ENCODE peak calls at places on chromosomes 3 and 15, in ten cellular contexts. T is endothelial cell of umbilical vein, F is right cardiac atrium, E is suprapubic skin, Y is neuronal stem cell, L is tibial nerve, M is uterus, N is left ventricle myocardium inferior, S is endodermal cell, P is right lobe of liver. K is an unnamed sample. For H3K4me1 and H3K27me3, the result is how much of the 10 kb centered on the place peaks cover.

GRCh38 chr15:68374346-68374745 is 57.6 kb downstream of the ITGA11 start:
- DNase-seq in T (no peak), F (no peak), E (peak), Y (no peak), L (no peak), M (peak), N (no peak), S (peak), P (no peak), K (no peak)

GRCh38 chr15:31341036-31341435 is 14.4 kb downstream of the KLF13 start:
- DNase-seq in T (no peak), F (no peak), E (no peak), Y (no peak), L (no peak), M (no peak), N (no peak), S (no peak), P (no peak), K (no peak)

GRCh38 chr3:5442106-5442785 is 254.7 kb downstream of the EDEM1 start:
- DNase-seq in T (no peak), F (no peak), E (no peak), Y (no peak), L (no peak), M (no peak), N (no peak), S (no peak), P (no peak), K (no peak)

GRCh38 chr15:27095809-27096580 is 125.0 kb downstream of the GABRG3 start:
- DNase-seq in T (no peak), F (no peak), E (no peak), Y (no peak), L (no peak), M (no peak), N (no peak), S (no peak), P (no peak), K (no peak)

GRCh38 chr3:121980450-121980796 is 41.6 kb downstream of the ILDR1 start:
- DNase-seq in T (no peak), F (no peak), E (no peak), Y (no peak), L (no peak), M (no peak), N (no peak), S (no peak), P (no peak), K (no peak)

GRCh38 chr3:72907131-72907697 is 19.4 kb downstream of the GXYLT2 start:
- DNase-seq in T (no peak), F (no peak), E (no peak), Y (no peak), L (no peak), M (peak), N (no peak), S (no peak), P (no peak), K (no peak)

GRCh38 chr3:150253622-150254021 is 154.5 kb upstream of the TSC22D2 start:
- DNase-seq in T (peak), F (no peak), E (no peak), Y (no peak), L (no peak), M (no peak), N (no peak), S (no peak), P (no peak), K (no peak)

GRCh38 chr3:143850877-143851276 is 2.6 kb upstream of the SLC9A9 start:
- DNase-seq in T (no peak), F (no peak), E (no peak), Y (no peak), L (no peak), M (no peak), N (no peak), S (no peak), P (no peak), K (no peak)

GRCh38 chr3:69853033-69853432 is 113.8 kb downstream of the MITF start:
- DNase-seq in T (no peak), F (no peak), E (no peak), Y (no peak), L (no peak), M (no peak), N (no peak), S (no peak), P (no peak), K (no peak)

GRCh38 chr15:42131826-42132806 is 24.3 kb downstream of the PLA2G4F start:
- DNase-seq in T (no peak), F (no peak), E (no peak), Y (no peak), L (no peak), M (no peak), N (no peak), S (peak), P (no peak), K (no peak)

GRCh38 chr3:192060160-192060783 is 599.3 kb downstream of the PYDC2 start:
- DNase-seq in T (no peak), F (no peak), E (no peak), Y (peak), L (no peak), M (no peak), N (no peak), S (no peak), P (no peak), K (no peak)

GRCh38 chr15:66701422-66702034 is 508 bp upstream of the SMAD6 start:
- DNase-seq in T (no peak), F (peak), E (no peak), Y (peak), L (no peak), M (no peak), N (peak), S (no peak), P (peak), K (no peak)

GRCh38 chr3:44058022-44058867 is 183.4 kb upstream of the TOPAZ1 start:
- DNase-seq in T (no peak), F (no peak), E (no peak), Y (no peak), L (no peak), M (no peak), N (no peak), S (peak), P (no peak), K (no peak)

GRCh38 chr15:45641374-45641778 is 6.5 kb downstream of the SQOR start:
- DNase-seq in T (peak), F (no peak), E (peak), Y (no peak), L (no peak), M (peak), N (no peak), S (no peak), P (no peak), K (no peak)

GRCh38 chr3:31234143-31234542 is 298.6 kb upstream of the STT3B start:
- DNase-seq in T (no peak), F (no peak), E (no peak), Y (no peak), L (no peak), M (no peak), N (no peak), S (no peak), P (no peak), K (no peak)

GRCh38 chr15:98647026-98647773 is 1.1 kb upstream of the IGF1R start:
- DNase-seq in T (peak), F (peak), E (peak), Y (peak), L (peak), M (peak), N (peak), S (peak), P (peak), K (peak)

GRCh38 chr15:60901647-60902046 is 327.5 kb downstream of the RORA start:
- DNase-seq in T (no peak), F (no peak), E (no peak), Y (no peak), L (no peak), M (no peak), N (no peak), S (no peak), P (no peak), K (no peak)

GRCh38 chr3:87191641-87192040 is 35.5 kb upstream of the CHMP2B start:
- DNase-seq in T (peak), F (no peak), E (no peak), Y (no peak), L (no peak), M (no peak), N (no peak), S (no peak), P (no peak), K (no peak)

GRCh38 chr3:187626581-187626980 is 43.6 kb downstream of the SST start:
- DNase-seq in T (no peak), F (no peak), E (no peak), Y (no peak), L (no peak), M (no peak), N (no peak), S (no peak), P (no peak), K (no peak)

GRCh38 chr3:24042174-24042878 is 97.2 kb downstream of the NR1D2 start:
- DNase-seq in T (no peak), F (no peak), E (no peak), Y (no peak), L (no peak), M (no peak), N (no peak), S (no peak), P (no peak), K (no peak)

GRCh38 chr3:54660599-54661210 is 267.2 kb downstream of the LRTM1 start:
- DNase-seq in T (no peak), F (peak), E (no peak), Y (no peak), L (no peak), M (peak), N (peak), S (no peak), P (no peak), K (no peak)

GRCh38 chr15:72488558-72488957 is 14.4 kb downstream of the ARIH1 start:
- DNase-seq in T (no peak), F (no peak), E (no peak), Y (no peak), L (no peak), M (no peak), N (no peak), S (no peak), P (no peak), K (no peak)

GRCh38 chr3:20837676-20838302 is 651.8 kb upstream of the SGO1 start:
- DNase-seq in T (no peak), F (no peak), E (no peak), Y (no peak), L (no peak), M (no peak), N (no peak), S (peak), P (no peak), K (no peak)
- H3K27ac ChIP-seq in T (no peak), F (no peak), E (no peak), Y (no peak), L (no peak), M (no peak), N (no peak), S (no peak), P (no peak), K (no peak)

GRCh38 chr3:165852710-165853109 is 15.5 kb upstream of the BCHE start:
- DNase-seq in T (no peak), F (no peak), E (no peak), Y (no peak), L (no peak), M (no peak), N (no peak), S (no peak), P (no peak), K (no peak)
- H3K4me1 ChIP-seq in T (under half), F (under half), E (under half), Y (under half), L (under half), M (under half), N (under half), S (under half), P (under half), K (under half)

GRCh38 chr15:93359780-93360161 is 270.8 kb upstream of the RGMA start:
- DNase-seq in T (no peak), F (no peak), E (no peak), Y (no peak), L (no peak), M (no peak), N (no peak), S (no peak), P (no peak), K (no peak)
- H3K27me3 ChIP-seq in T (under half), F (under half), E (under half), Y (under half), L (under half), M (under half), N (under half), S (under half), P (under half), K (under half)

GRCh38 chr3:99939834-99940233 is 122.2 kb downstream of the CMSS1 start:
- DNase-seq in T (no peak), F (no peak), E (no peak), Y (no peak), L (no peak), M (no peak), N (no peak), S (no peak), P (no peak), K (no peak)

GRCh38 chr3:99933971-99934750 is 116.5 kb downstream of the CMSS1 start:
- DNase-seq in T (peak), F (no peak), E (no peak), Y (no peak), L (no peak), M (no peak), N (no peak), S (peak), P (no peak), K (no peak)

GRCh38 chr3:99931059-99931458 is 113.4 kb downstream of the CMSS1 start:
- DNase-seq in T (no peak), F (no peak), E (no peak), Y (no peak), L (no peak), M (no peak), N (no peak), S (no peak), P (no peak), K (no peak)

GRCh38 chr3:99938270-99938955 is 120.8 kb downstream of the CMSS1 start:
- DNase-seq in T (peak), F (no peak), E (no peak), Y (no peak), L (no peak), M (no peak), N (no peak), S (no peak), P (no peak), K (no peak)

DNA sequence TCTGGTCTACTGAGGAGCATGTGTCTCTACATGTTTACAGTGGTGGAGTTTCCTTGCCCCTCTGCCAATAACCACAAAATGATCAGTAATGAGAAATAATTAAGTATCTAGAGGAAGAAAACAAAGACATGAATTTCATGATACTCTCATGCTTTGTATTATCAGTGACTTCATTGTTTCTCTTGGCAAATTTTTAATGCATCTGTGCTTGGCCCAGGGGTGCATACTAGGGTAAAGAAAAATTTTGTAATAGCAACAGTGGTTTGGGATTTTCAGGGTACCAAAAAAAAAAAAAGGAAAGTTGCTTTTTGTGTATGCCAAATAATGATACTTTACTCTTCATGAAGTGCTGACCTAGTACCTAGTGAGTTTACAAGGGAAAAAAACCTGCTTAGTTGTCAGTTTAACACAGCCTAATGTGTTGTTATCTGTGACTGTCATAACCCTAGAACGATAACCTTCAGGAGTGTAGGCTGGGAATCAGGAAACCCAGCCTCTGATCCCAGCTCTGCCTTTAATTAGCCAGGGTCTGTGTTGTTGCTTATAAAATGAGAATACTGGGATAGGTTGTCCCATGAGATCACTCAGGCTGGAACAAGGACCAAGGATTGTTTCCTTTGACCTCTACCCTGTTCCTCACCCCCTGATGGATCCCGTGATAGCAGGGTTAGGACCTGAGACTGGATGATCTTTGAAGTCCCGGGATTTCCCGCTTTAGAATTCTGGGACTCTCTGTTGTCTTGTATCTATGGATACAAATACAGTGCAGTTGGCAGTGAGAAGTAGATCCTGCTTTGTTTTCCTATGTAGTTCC is 117.5 kb downstream of the CMSS1 start:
- DNase-seq in T (peak), F (no peak), E (no peak), Y (no peak), L (no peak), M (no peak), N (no peak), S (no peak), P (no peak), K (no peak)
- H3K27ac ChIP-seq in T (no peak), F (peak), E (peak), Y (no peak), L (no peak), M (peak), N (peak), S (no peak), P (no peak), K (peak)

K was measured in Panc1.